ENCODE peak calls at places on chromosomes 16 and 17, in eight cellular contexts. One of them, this sample, is unnamed.

GRCh38 chr16:77569406-77569805 is 134.6 kb upstream of the ADAMTS18 start:
- DNase-seq in NCI-H524: no peak
- DNase-seq in suprapubic skin: no peak
- DNase-seq in A549: no peak
- DNase-seq in AG09319: no peak
- DNase-seq in stimulated activated CD8-positive, alpha-beta memory T cell treated with anti-CD3 and anti-CD28 coated beads, Interleukin-2, amount 100 ng/mL, for 1 hour: no peak
- DNase-seq in H4: no peak
- DNase-seq in Caki2: no peak
- DNase-seq in this sample: no peak

GRCh38 chr16:56203052-56203451 is 11.8 kb downstream of the GNAO1 start:
- DNase-seq in NCI-H524: peak
- DNase-seq in suprapubic skin: no peak
- DNase-seq in A549: peak
- DNase-seq in AG09319: no peak
- DNase-seq in stimulated activated CD8-positive, alpha-beta memory T cell treated with anti-CD3 and anti-CD28 coated beads, Interleukin-2, amount 100 ng/mL, for 1 hour: no peak
- DNase-seq in H4: peak
- DNase-seq in Caki2: peak
- DNase-seq in this sample: peak

GRCh38 chr17:64259922-64260321 is 3.1 kb downstream of the TEX2 start:
- DNase-seq in NCI-H524: no peak
- DNase-seq in suprapubic skin: no peak
- DNase-seq in A549: no peak
- DNase-seq in AG09319: peak
- DNase-seq in stimulated activated CD8-positive, alpha-beta memory T cell treated with anti-CD3 and anti-CD28 coated beads, Interleukin-2, amount 100 ng/mL, for 1 hour: no peak
- DNase-seq in H4: no peak
- DNase-seq in Caki2: no peak
- DNase-seq in this sample: no peak

GRCh38 chr16:48541108-48541786 is 68.7 kb downstream of the N4BP1 start:
- DNase-seq in NCI-H524: no peak
- DNase-seq in suprapubic skin: no peak
- DNase-seq in A549: no peak
- DNase-seq in AG09319: no peak
- DNase-seq in stimulated activated CD8-positive, alpha-beta memory T cell treated with anti-CD3 and anti-CD28 coated beads, Interleukin-2, amount 100 ng/mL, for 1 hour: no peak
- DNase-seq in H4: no peak
- DNase-seq in Caki2: no peak
- DNase-seq in this sample: no peak

GRCh38 chr17:45677770-45678169 is 106.3 kb upstream of the CRHR1 start:
- DNase-seq in NCI-H524: peak
- DNase-seq in suprapubic skin: no peak
- DNase-seq in A549: no peak
- DNase-seq in AG09319: no peak
- DNase-seq in stimulated activated CD8-positive, alpha-beta memory T cell treated with anti-CD3 and anti-CD28 coated beads, Interleukin-2, amount 100 ng/mL, for 1 hour: no peak
- DNase-seq in H4: peak
- DNase-seq in Caki2: peak
- DNase-seq in this sample: no peak

GRCh38 chr17:14575349-14575966 is 274.6 kb downstream of the HS3ST3B1 start:
- DNase-seq in NCI-H524: no peak
- DNase-seq in suprapubic skin: no peak
- DNase-seq in A549: no peak
- DNase-seq in AG09319: peak
- DNase-seq in stimulated activated CD8-positive, alpha-beta memory T cell treated with anti-CD3 and anti-CD28 coated beads, Interleukin-2, amount 100 ng/mL, for 1 hour: no peak
- DNase-seq in H4: no peak
- DNase-seq in Caki2: peak
- DNase-seq in this sample: no peak

GRCh38 chr17:3937359-3937758 is 21.1 kb upstream of the P2RX1 start:
- DNase-seq in NCI-H524: no peak
- DNase-seq in suprapubic skin: no peak
- DNase-seq in A549: no peak
- DNase-seq in AG09319: no peak
- DNase-seq in stimulated activated CD8-positive, alpha-beta memory T cell treated with anti-CD3 and anti-CD28 coated beads, Interleukin-2, amount 100 ng/mL, for 1 hour: no peak
- DNase-seq in H4: no peak
- DNase-seq in Caki2: no peak
- DNase-seq in this sample: no peak

GRCh38 chr17:82487898-82488297 is 29.4 kb downstream of the NARF start:
- DNase-seq in NCI-H524: peak
- DNase-seq in suprapubic skin: no peak
- DNase-seq in A549: no peak
- DNase-seq in AG09319: no peak
- DNase-seq in stimulated activated CD8-positive, alpha-beta memory T cell treated with anti-CD3 and anti-CD28 coated beads, Interleukin-2, amount 100 ng/mL, for 1 hour: no peak
- DNase-seq in H4: no peak
- DNase-seq in Caki2: no peak
- DNase-seq in this sample: peak

GRCh38 chr16:22262460-22262859 is 34.7 kb upstream of the POLR3E start:
- DNase-seq in NCI-H524: no peak
- DNase-seq in suprapubic skin: no peak
- DNase-seq in A549: no peak
- DNase-seq in AG09319: no peak
- DNase-seq in stimulated activated CD8-positive, alpha-beta memory T cell treated with anti-CD3 and anti-CD28 coated beads, Interleukin-2, amount 100 ng/mL, for 1 hour: no peak
- DNase-seq in H4: no peak
- DNase-seq in Caki2: no peak
- DNase-seq in this sample: no peak

GRCh38 chr16:17416461-17417221 is 54.1 kb downstream of the XYLT1 start:
- DNase-seq in NCI-H524: no peak
- DNase-seq in suprapubic skin: no peak
- DNase-seq in A549: no peak
- DNase-seq in AG09319: no peak
- DNase-seq in stimulated activated CD8-positive, alpha-beta memory T cell treated with anti-CD3 and anti-CD28 coated beads, Interleukin-2, amount 100 ng/mL, for 1 hour: peak
- DNase-seq in H4: no peak
- DNase-seq in Caki2: no peak
- DNase-seq in this sample: no peak

GRCh38 chr16:49788505-49788904 is 67.4 kb downstream of the ZNF423 start:
- DNase-seq in NCI-H524: no peak
- DNase-seq in suprapubic skin: no peak
- DNase-seq in A549: no peak
- DNase-seq in AG09319: no peak
- DNase-seq in stimulated activated CD8-positive, alpha-beta memory T cell treated with anti-CD3 and anti-CD28 coated beads, Interleukin-2, amount 100 ng/mL, for 1 hour: no peak
- DNase-seq in H4: no peak
- DNase-seq in Caki2: no peak
- DNase-seq in this sample: no peak